ENCODE peak calls at places on chromosomes 7 and 10, in four cellular contexts. W is neural progenitor cell, J is epithelial cell of esophagus, Z is GM23338. U is an unnamed sample.

GRCh38 chr7:20798081-20798693 is 11.5 kb upstream of the SP8 start:
- DNase-seq in W (peak; percentile 89), J (peak; percentile 49), Z (peak; percentile 70), U (no peak)

GRCh38 chr7:8515786-8516185 is 82.4 kb downstream of the NXPH1 start:
- DNase-seq in W (no peak), J (peak; percentile 4), Z (no peak), U (no peak)

GRCh38 chr7:81402227-81402626 is 367.6 kb downstream of the HGF start:
- DNase-seq in W (no peak), J (no peak), Z (no peak), U (no peak)

GRCh38 chr10:31587691-31588090 is 268.7 kb downstream of the ZEB1 start:
- DNase-seq in W (no peak), J (no peak), Z (no peak), U (no peak)

GRCh38 chr7:19117081-19117869 is at the start of gene TWIST1:
- DNase-seq in W (peak; percentile 79), J (peak; percentile 49), Z (peak; percentile 88), U (no peak)

GRCh38 chr7:70135656-70136055 is 537.4 kb downstream of the AUTS2 start:
- DNase-seq in W (no peak), J (no peak), Z (no peak), U (no peak)

GRCh38 chr7:55534916-55535636 is 37.2 kb downstream of the VOPP1 start:
- DNase-seq in W (no peak), J (no peak), Z (no peak), U (no peak)

GRCh38 chr10:91672021-91672608 is 39.2 kb upstream of the PPP1R3C start:
- DNase-seq in W (peak; percentile 59), J (peak; percentile 54), Z (peak; percentile 21), U (peak; percentile 50)

GRCh38 chr7:134512271-134512670 is 15.1 kb upstream of the AKR1B10 start:
- DNase-seq in W (no peak), J (peak; percentile 78), Z (no peak), U (peak; percentile 70)

GRCh38 chr10:116138897-116139296 is 134.1 kb downstream of the GFRA1 start:
- DNase-seq in W (no peak), J (peak; percentile 10), Z (no peak), U (peak; percentile 70)

GRCh38 chr7:121273467-121274167 is 55.2 kb upstream of the WNT16 start:
- DNase-seq in W (no peak), J (no peak), Z (no peak), U (no peak)

GRCh38 chr10:47099445-47099844 is 188.2 kb downstream of the PTPN20 start:
- DNase-seq in W (no peak), J (no peak), Z (no peak), U (no peak)

GRCh38 chr10:25076501-25077197 is 60.2 kb downstream of the THNSL1 start:
- DNase-seq in W (no peak), J (no peak), Z (no peak), U (no peak)

GRCh38 chr10:81871558-81871957 is 3.4 kb upstream of the NRG3 start:
- DNase-seq in W (no peak), J (no peak), Z (no peak), U (no peak)

GRCh38 chr10:74329873-74330272 is 178.9 kb downstream of the ADK start:
- DNase-seq in W (no peak), J (no peak), Z (no peak), U (peak; percentile 52)

GRCh38 chr10:88390041-88390440 is 193.1 kb downstream of the RNLS start:
- DNase-seq in W (no peak), J (no peak), Z (no peak), U (no peak)